ENCODE peak calls at places on chromosomes 7 and 10, in five cellular contexts. E is activated T-helper 1 cell treated with anti-CD3 and anti-CD28 coated beads, Interleukin-2, amount 50 U/mL, for 16 hours; D is T-helper 1 cell; W is GM23248; X is tibial nerve. B is an unnamed sample.

GRCh38 chr10:78700413-78700812 is 368.4 kb upstream of the ZMIZ1 start:
- DNase-seq in E (no peak), D (no peak), W (peak; percentile 47), X (no peak), B (no peak)

GRCh38 chr10:131997366-131998049 is 15.8 kb upstream of the BNIP3 start:
- DNase-seq in E (no peak), D (no peak), W (peak; percentile 81), X (peak; percentile 72), B (no peak)

GRCh38 chr7:27179503-27180430 is 5.3 kb downstream of the HOXA11 start:
- DNase-seq in E (peak; percentile 37), D (peak; percentile 37), W (peak; percentile 94), X (peak; percentile 71), B (peak; percentile 32)

GRCh38 chr7:111873963-111874693 is 311.8 kb upstream of the IMMP2L start:
- DNase-seq in E (no peak), D (no peak), W (peak; percentile 4), X (no peak), B (no peak)

GRCh38 chr7:11424006-11424405 is 408.0 kb downstream of the THSD7A start:
- DNase-seq in E (no peak), D (no peak), W (no peak), X (no peak), B (no peak)

GRCh38 chr10:125117941-125118630 is 42.3 kb downstream of the CTBP2 start:
- DNase-seq in E (no peak), D (no peak), W (peak; percentile 14), X (peak; percentile 21), B (no peak)

GRCh38 chr7:53315986-53316385 is 280.6 kb downstream of the POM121L12 start:
- DNase-seq in E (no peak), D (no peak), W (no peak), X (no peak), B (no peak)

GRCh38 chr7:85890244-85890811 is 703.5 kb upstream of the SEMA3D start:
- DNase-seq in E (no peak), D (no peak), W (peak; percentile 69), X (no peak), B (no peak)

GRCh38 chr7:15471387-15471786 is 90.4 kb downstream of the AGMO start:
- DNase-seq in E (no peak), D (no peak), W (no peak), X (no peak), B (no peak)

GRCh38 chr7:150974468-150975391 is 3.4 kb downstream of the KCNH2 start:
- DNase-seq in E (peak; percentile 73), D (peak; percentile 80), W (peak; percentile 62), X (no peak), B (peak; percentile 51)